ENCODE peak calls at places on chromosomes 3 and 15, in eight cellular contexts. T is GM23338; E is stimulated activated CD8-positive, alpha-beta memory T cell treated with anti-CD3 and anti-CD28 coated beads, Interleukin-4, amount 100 ng/mL, for 1 hour; C is HuH-7.5; D is NCI-H1092; I is tibial artery; K is CD4-positive, CD25-positive, alpha-beta regulatory T cell; H is HCT116. V is an unnamed sample.

GRCh38 chr3:55690746-55691540 is 203.8 kb upstream of the WNT5A start:
- DNase-seq in C (no peak), H (no peak), T (peak), D (no peak), K (no peak), I (no peak), E (no peak), V (no peak)

GRCh38 chr3:126018995-126019394 is 50.0 kb downstream of the ROPN1B start:
- DNase-seq in K (no peak), T (no peak), I (no peak), C (no peak), D (no peak), H (no peak), E (no peak), V (no peak)

GRCh38 chr15:77901921-77902750 is 175.4 kb downstream of the TBC1D2B start:
- DNase-seq in C (peak), I (peak), T (peak), H (no peak), E (no peak), D (no peak), K (no peak), V (no peak)

GRCh38 chr3:125172346-125172745 is 40.2 kb downstream of the SLC12A8 start:
- DNase-seq in D (no peak), C (no peak), T (no peak), H (no peak), E (no peak), I (no peak), K (no peak), V (no peak)

GRCh38 chr3:69718832-69719231 is 20.4 kb upstream of the MITF start:
- DNase-seq in H (no peak), D (no peak), I (no peak), E (no peak), C (no peak), K (no peak), T (peak), V (no peak)

GRCh38 chr3:193787496-193787870 is 194.5 kb downstream of the OPA1 start:
- DNase-seq in H (no peak), E (no peak), D (no peak), K (no peak), T (no peak), I (no peak), C (no peak), V (no peak)

GRCh38 chr15:74258456-74259323 is 22.6 kb downstream of the CCDC33 start:
- DNase-seq in C (no peak), D (no peak), E (no peak), T (no peak), I (no peak), K (no peak), H (no peak), V (no peak)

GRCh38 chr15:35182841-35183479 is 97.9 kb upstream of the NANOGP8 start:
- DNase-seq in C (no peak), T (peak), E (no peak), K (no peak), H (no peak), I (no peak), D (no peak), V (no peak)

GRCh38 chr3:149401215-149401925 is 23.9 kb upstream of the TM4SF1 start:
- DNase-seq in H (no peak), C (no peak), I (no peak), E (no peak), T (no peak), D (no peak), K (no peak), V (peak)

GRCh38 chr15:58467722-58468436 is 36.1 kb downstream of the LIPC start:
- DNase-seq in H (peak), C (no peak), T (no peak), K (no peak), D (no peak), I (peak), E (no peak), V (peak)

GRCh38 chr15:79440355-79440908 is 8.3 kb downstream of the MINAR1 start:
- DNase-seq in H (no peak), C (no peak), T (peak), I (no peak), E (no peak), K (no peak), D (no peak), V (no peak)

GRCh38 chr15:101250931-101251829 is 668 bp downstream of the CHSY1 start:
- DNase-seq in I (peak), T (peak), D (no peak), K (peak), H (no peak), E (peak), C (peak), V (peak)

GRCh38 chr3:182715006-182715405 is 78.3 kb upstream of the ATP11B start:
- DNase-seq in D (no peak), E (no peak), T (no peak), K (no peak), H (no peak), C (no peak), I (no peak), V (no peak)

GRCh38 chr3:120879401-120879800 is 28.6 kb upstream of the STXBP5L start:
- DNase-seq in K (no peak), T (no peak), E (no peak), C (no peak), I (no peak), H (no peak), D (no peak), V (no peak)

GRCh38 chr3:134366928-134367352 is 7.3 kb downstream of the AMOTL2 start:
- DNase-seq in C (peak), K (no peak), E (no peak), I (peak), H (no peak), T (no peak), D (no peak), V (no peak)

GRCh38 chr3:4827767-4828166 is 151.5 kb upstream of the BHLHE40 start:
- DNase-seq in D (no peak), H (no peak), C (no peak), K (no peak), E (no peak), I (no peak), T (no peak), V (no peak)

GRCh38 chr3:32132706-32133105 is 26.3 kb downstream of the GPD1L start:
- DNase-seq in I (no peak), D (no peak), C (no peak), K (no peak), T (no peak), E (no peak), H (no peak), V (no peak)

GRCh38 chr15:83533548-83533947 is 86.4 kb downstream of the SH3GL3 start:
- DNase-seq in I (no peak), C (no peak), D (no peak), T (no peak), K (no peak), H (no peak), E (no peak), V (no peak)